ENCODE peak calls at places on chromosomes 16 and 17, in nine cellular contexts. One of them, this sample, is unnamed.
A peak's percentile ranks its signal among the peaks of the same experiment; 100 is the strongest.

GRCh38 chr16:60107467-60107866 is 1373.4 kb upstream of the GOT2 start:
- DNase-seq in GM10248: no peak
- DNase-seq in thoracic aorta: no peak
- DNase-seq in WERI-Rb-1: no peak
- DNase-seq in cardiac muscle cell: peak; percentile 0
- DNase-seq in left ventricle myocardium inferior: no peak
- DNase-seq in osteocyte: no peak
- DNase-seq in CD4-positive, alpha-beta T cell: no peak
- DNase-seq in GM12865: no peak
- DNase-seq in this sample: no peak

GRCh38 chr17:7128174-7128573 is 13.6 kb upstream of the ASGR2 start:
- DNase-seq in WERI-Rb-1: no peak
- DNase-seq in thoracic aorta: no peak
- DNase-seq in CD4-positive, alpha-beta T cell: no peak
- DNase-seq in cardiac muscle cell: no peak
- DNase-seq in left ventricle myocardium inferior: no peak
- DNase-seq in GM10248: no peak
- DNase-seq in osteocyte: no peak
- DNase-seq in GM12865: no peak
- DNase-seq in this sample: no peak

GRCh38 chr17:78147315-78147998 is 1.3 kb downstream of the C17orf99 start:
- DNase-seq in GM12865: peak; percentile 83
- DNase-seq in left ventricle myocardium inferior: no peak
- DNase-seq in thoracic aorta: no peak
- DNase-seq in CD4-positive, alpha-beta T cell: no peak
- DNase-seq in osteocyte: no peak
- DNase-seq in WERI-Rb-1: no peak
- DNase-seq in GM10248: peak; percentile 60
- DNase-seq in cardiac muscle cell: no peak
- DNase-seq in this sample: no peak

GRCh38 chr17:74569392-74570003 is 2.2 kb upstream of the CD300H start:
- DNase-seq in left ventricle myocardium inferior: no peak
- DNase-seq in thoracic aorta: peak; percentile 35
- DNase-seq in CD4-positive, alpha-beta T cell: no peak
- DNase-seq in GM10248: no peak
- DNase-seq in WERI-Rb-1: peak; percentile 40
- DNase-seq in cardiac muscle cell: peak; percentile 99
- DNase-seq in GM12865: no peak
- DNase-seq in osteocyte: no peak
- DNase-seq in this sample: no peak

GRCh38 chr16:18979936-18980335 is 3.8 kb upstream of the TMC7 start:
- DNase-seq in GM12865: no peak
- DNase-seq in WERI-Rb-1: no peak
- DNase-seq in thoracic aorta: no peak
- DNase-seq in CD4-positive, alpha-beta T cell: no peak
- DNase-seq in cardiac muscle cell: no peak
- DNase-seq in left ventricle myocardium inferior: no peak
- DNase-seq in GM10248: no peak
- DNase-seq in osteocyte: no peak
- DNase-seq in this sample: no peak

GRCh38 chr17:16255481-16255901 is 38.5 kb downstream of the PIGL start:
- DNase-seq in thoracic aorta: peak; percentile 15
- DNase-seq in WERI-Rb-1: peak; percentile 40
- DNase-seq in GM12865: no peak
- DNase-seq in cardiac muscle cell: peak; percentile 84
- DNase-seq in GM10248: no peak
- DNase-seq in osteocyte: no peak
- DNase-seq in left ventricle myocardium inferior: peak; percentile 59
- DNase-seq in CD4-positive, alpha-beta T cell: no peak
- DNase-seq in this sample: no peak

GRCh38 chr16:66787427-66787826 is 14.0 kb downstream of the TERB1 start:
- DNase-seq in thoracic aorta: no peak
- DNase-seq in GM12865: no peak
- DNase-seq in WERI-Rb-1: no peak
- DNase-seq in CD4-positive, alpha-beta T cell: no peak
- DNase-seq in cardiac muscle cell: no peak
- DNase-seq in left ventricle myocardium inferior: no peak
- DNase-seq in osteocyte: no peak
- DNase-seq in GM10248: no peak
- DNase-seq in this sample: no peak

GRCh38 chr17:19978206-19978802 is 676 bp upstream of the AKAP10 start:
- DNase-seq in CD4-positive, alpha-beta T cell: peak; percentile 19
- DNase-seq in osteocyte: no peak
- DNase-seq in cardiac muscle cell: no peak
- DNase-seq in thoracic aorta: no peak
- DNase-seq in WERI-Rb-1: no peak
- DNase-seq in GM12865: no peak
- DNase-seq in left ventricle myocardium inferior: no peak
- DNase-seq in GM10248: no peak
- DNase-seq in this sample: no peak

GRCh38 chr17:56305017-56305416 is 151.7 kb downstream of the ANKFN1 start:
- DNase-seq in left ventricle myocardium inferior: no peak
- DNase-seq in WERI-Rb-1: no peak
- DNase-seq in osteocyte: no peak
- DNase-seq in CD4-positive, alpha-beta T cell: no peak
- DNase-seq in GM12865: no peak
- DNase-seq in GM10248: no peak
- DNase-seq in thoracic aorta: no peak
- DNase-seq in cardiac muscle cell: no peak
- DNase-seq in this sample: no peak
- TF ChIP-seq CTCF in left ventricle myocardium inferior: no peak
- TF ChIP-seq CTCF in WERI-Rb-1: peak; percentile 2
- TF ChIP-seq CTCF in osteocyte: no peak
- TF ChIP-seq CTCF in CD4-positive, alpha-beta T cell: no peak
- TF ChIP-seq CTCF in GM12865: no peak
- TF ChIP-seq CTCF in GM10248: no peak
- TF ChIP-seq CTCF in thoracic aorta: no peak
- TF ChIP-seq CTCF in cardiac muscle cell: no peak
- TF ChIP-seq CTCF in this sample: no peak

GRCh38 chr16:2785101-2785991 is 2.0 kb downstream of the PRSS33 start:
- DNase-seq in CD4-positive, alpha-beta T cell: peak; percentile 19
- DNase-seq in osteocyte: no peak
- DNase-seq in cardiac muscle cell: no peak
- DNase-seq in thoracic aorta: no peak
- DNase-seq in left ventricle myocardium inferior: no peak
- DNase-seq in GM10248: no peak
- DNase-seq in GM12865: no peak
- DNase-seq in WERI-Rb-1: peak; percentile 14
- DNase-seq in this sample: no peak
- TF ChIP-seq CTCF in CD4-positive, alpha-beta T cell: peak; percentile 47
- TF ChIP-seq CTCF in osteocyte: no peak
- TF ChIP-seq CTCF in cardiac muscle cell: peak; percentile 11
- TF ChIP-seq CTCF in thoracic aorta: no peak
- TF ChIP-seq CTCF in left ventricle myocardium inferior: no peak
- TF ChIP-seq CTCF in GM10248: no peak
- TF ChIP-seq CTCF in GM12865: no peak
- TF ChIP-seq CTCF in WERI-Rb-1: peak; percentile 49
- TF ChIP-seq CTCF in this sample: no peak

GRCh38 chr16:79816081-79816497 is 215.6 kb upstream of the MAF start:
- DNase-seq in GM10248: no peak
- DNase-seq in WERI-Rb-1: no peak
- DNase-seq in left ventricle myocardium inferior: peak; percentile 33
- DNase-seq in GM12865: no peak
- DNase-seq in osteocyte: no peak
- DNase-seq in CD4-positive, alpha-beta T cell: no peak
- DNase-seq in thoracic aorta: no peak
- DNase-seq in cardiac muscle cell: no peak
- DNase-seq in this sample: no peak
- TF ChIP-seq CTCF in GM10248: no peak
- TF ChIP-seq CTCF in WERI-Rb-1: no peak
- TF ChIP-seq CTCF in left ventricle myocardium inferior: no peak
- TF ChIP-seq CTCF in GM12865: no peak
- TF ChIP-seq CTCF in osteocyte: no peak
- TF ChIP-seq CTCF in CD4-positive, alpha-beta T cell: no peak
- TF ChIP-seq CTCF in thoracic aorta: no peak
- TF ChIP-seq CTCF in cardiac muscle cell: no peak
- TF ChIP-seq CTCF in this sample: no peak

GRCh38 chr17:2015314-2015713 is 9.8 kb downstream of the RTN4RL1 start:
- DNase-seq in cardiac muscle cell: no peak
- DNase-seq in osteocyte: no peak
- DNase-seq in left ventricle myocardium inferior: no peak
- DNase-seq in thoracic aorta: no peak
- DNase-seq in GM10248: no peak
- DNase-seq in WERI-Rb-1: no peak
- DNase-seq in CD4-positive, alpha-beta T cell: no peak
- DNase-seq in GM12865: no peak
- DNase-seq in this sample: no peak

GRCh38 chr17:2009737-2010136 is 15.4 kb downstream of the RTN4RL1 start:
- DNase-seq in WERI-Rb-1: no peak
- DNase-seq in GM10248: no peak
- DNase-seq in left ventricle myocardium inferior: no peak
- DNase-seq in cardiac muscle cell: no peak
- DNase-seq in GM12865: no peak
- DNase-seq in CD4-positive, alpha-beta T cell: no peak
- DNase-seq in osteocyte: no peak
- DNase-seq in thoracic aorta: no peak
- DNase-seq in this sample: no peak

GRCh38 chr17:2013994-2014317 is 11.2 kb downstream of the RTN4RL1 start:
- DNase-seq in osteocyte: no peak
- DNase-seq in WERI-Rb-1: no peak
- DNase-seq in thoracic aorta: no peak
- DNase-seq in left ventricle myocardium inferior: no peak
- DNase-seq in GM10248: no peak
- DNase-seq in cardiac muscle cell: no peak
- DNase-seq in GM12865: no peak
- DNase-seq in CD4-positive, alpha-beta T cell: no peak
- DNase-seq in this sample: no peak

GRCh38 chr17:2011421-2012371 is 13.4 kb downstream of the RTN4RL1 start:
- DNase-seq in GM10248: no peak
- DNase-seq in WERI-Rb-1: no peak
- DNase-seq in CD4-positive, alpha-beta T cell: no peak
- DNase-seq in osteocyte: no peak
- DNase-seq in thoracic aorta: no peak
- DNase-seq in cardiac muscle cell: peak; percentile 67
- DNase-seq in left ventricle myocardium inferior: no peak
- DNase-seq in GM12865: no peak
- DNase-seq in this sample: no peak

DNA sequence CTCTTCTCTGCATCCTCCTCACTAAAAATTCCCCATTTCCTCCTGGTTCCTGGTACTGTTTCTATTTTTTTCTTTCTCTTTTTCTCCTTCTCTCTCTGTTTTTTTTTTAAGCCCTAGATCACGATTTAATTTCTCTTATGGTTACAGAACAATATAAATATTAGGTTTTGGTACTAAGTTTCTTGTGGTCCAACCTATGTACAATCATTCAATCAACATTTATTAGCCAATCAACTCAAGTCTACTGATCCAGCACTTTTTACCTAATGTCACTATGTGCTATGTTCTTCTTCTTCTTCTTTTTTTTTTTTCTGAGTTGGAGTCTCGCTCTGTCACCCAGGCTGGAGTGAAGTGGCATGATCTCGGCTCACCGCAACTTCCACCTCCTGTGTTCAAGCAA is 12.6 kb downstream of the RTN4RL1 start:
- DNase-seq in WERI-Rb-1: no peak
- DNase-seq in thoracic aorta: no peak
- DNase-seq in GM12865: no peak
- DNase-seq in cardiac muscle cell: no peak
- DNase-seq in CD4-positive, alpha-beta T cell: no peak
- DNase-seq in GM10248: no peak
- DNase-seq in osteocyte: no peak
- DNase-seq in left ventricle myocardium inferior: no peak
- DNase-seq in this sample: no peak
- TF ChIP-seq CTCF in WERI-Rb-1: no peak
- TF ChIP-seq CTCF in thoracic aorta: no peak
- TF ChIP-seq CTCF in GM12865: no peak
- TF ChIP-seq CTCF in cardiac muscle cell: no peak
- TF ChIP-seq CTCF in CD4-positive, alpha-beta T cell: no peak
- TF ChIP-seq CTCF in GM10248: no peak
- TF ChIP-seq CTCF in osteocyte: no peak
- TF ChIP-seq CTCF in left ventricle myocardium inferior: no peak
- TF ChIP-seq CTCF in this sample: no peak

GRCh38 chr17:37815516-37815915 is 70.7 kb upstream of the HNF1B start:
- DNase-seq in osteocyte: no peak
- DNase-seq in WERI-Rb-1: no peak
- DNase-seq in CD4-positive, alpha-beta T cell: no peak
- DNase-seq in thoracic aorta: no peak
- DNase-seq in left ventricle myocardium inferior: no peak
- DNase-seq in GM10248: no peak
- DNase-seq in GM12865: no peak
- DNase-seq in cardiac muscle cell: no peak
- DNase-seq in this sample: no peak

GRCh38 chr17:37813753-37814152 is 68.9 kb upstream of the HNF1B start:
- DNase-seq in GM12865: no peak
- DNase-seq in cardiac muscle cell: no peak
- DNase-seq in left ventricle myocardium inferior: no peak
- DNase-seq in osteocyte: no peak
- DNase-seq in CD4-positive, alpha-beta T cell: no peak
- DNase-seq in GM10248: no peak
- DNase-seq in thoracic aorta: no peak
- DNase-seq in WERI-Rb-1: no peak
- DNase-seq in this sample: no peak

GRCh38 chr17:37818689-37819088 is 73.8 kb upstream of the HNF1B start:
- DNase-seq in GM10248: no peak
- DNase-seq in cardiac muscle cell: no peak
- DNase-seq in WERI-Rb-1: no peak
- DNase-seq in GM12865: no peak
- DNase-seq in thoracic aorta: no peak
- DNase-seq in CD4-positive, alpha-beta T cell: no peak
- DNase-seq in left ventricle myocardium inferior: no peak
- DNase-seq in osteocyte: no peak
- DNase-seq in this sample: no peak

GRCh38 chr17:37820313-37821024 is 75.6 kb upstream of the HNF1B start:
- DNase-seq in GM10248: no peak
- DNase-seq in left ventricle myocardium inferior: no peak
- DNase-seq in CD4-positive, alpha-beta T cell: no peak
- DNase-seq in WERI-Rb-1: no peak
- DNase-seq in GM12865: peak; percentile 84
- DNase-seq in osteocyte: no peak
- DNase-seq in cardiac muscle cell: no peak
- DNase-seq in thoracic aorta: no peak
- DNase-seq in this sample: no peak

DNA sequence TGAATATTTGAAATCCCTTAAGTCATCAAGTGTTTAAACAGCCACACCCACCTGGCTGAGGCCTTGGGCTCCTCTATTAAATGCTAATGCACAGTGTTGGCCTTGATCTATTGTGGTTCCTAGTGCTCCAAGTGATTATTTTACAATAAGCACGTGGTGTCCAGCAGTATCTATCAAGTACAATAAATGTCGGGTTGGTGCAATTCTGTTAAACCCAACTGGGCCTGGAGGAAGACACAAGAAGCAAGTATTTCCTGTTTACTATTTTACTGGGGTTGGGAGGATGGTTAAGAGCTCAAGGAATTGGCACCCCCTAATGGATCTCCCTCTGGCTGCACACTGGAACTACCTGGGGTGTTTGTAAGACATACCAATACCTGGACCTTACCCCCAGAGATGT is 72.1 kb upstream of the HNF1B start:
- DNase-seq in GM12865: no peak
- DNase-seq in thoracic aorta: no peak
- DNase-seq in CD4-positive, alpha-beta T cell: no peak
- DNase-seq in GM10248: no peak
- DNase-seq in cardiac muscle cell: no peak
- DNase-seq in osteocyte: no peak
- DNase-seq in WERI-Rb-1: no peak
- DNase-seq in left ventricle myocardium inferior: no peak
- DNase-seq in this sample: no peak
- TF ChIP-seq CTCF in GM12865: no peak
- TF ChIP-seq CTCF in thoracic aorta: no peak
- TF ChIP-seq CTCF in CD4-positive, alpha-beta T cell: no peak
- TF ChIP-seq CTCF in GM10248: no peak
- TF ChIP-seq CTCF in cardiac muscle cell: no peak
- TF ChIP-seq CTCF in osteocyte: no peak
- TF ChIP-seq CTCF in WERI-Rb-1: peak; percentile 14
- TF ChIP-seq CTCF in left ventricle myocardium inferior: no peak
- TF ChIP-seq CTCF in this sample: no peak

This sample was measured in D721Med.